ENCODE peak calls at places on chromosomes 5 and 9, in four cellular contexts. One of them, this sample, is unnamed.

GRCh38 chr5:93407470-93407869 is 173.5 kb downstream of the NR2F1-AS1 start:
- DNase-seq in Caco-2: no peak
- DNase-seq in cardiac fibroblast: no peak
- DNase-seq in heart left ventricle: no peak
- DNase-seq in this sample: no peak

GRCh38 chr5:111512026-111512405 is 319 bp downstream of the STARD4 start:
- DNase-seq in Caco-2: no peak
- DNase-seq in cardiac fibroblast: peak; percentile 47
- DNase-seq in heart left ventricle: no peak
- DNase-seq in this sample: no peak

GRCh38 chr5:65811895-65812294 is 89.9 kb downstream of the NLN start:
- DNase-seq in Caco-2: no peak
- DNase-seq in cardiac fibroblast: no peak
- DNase-seq in heart left ventricle: no peak
- DNase-seq in this sample: no peak

GRCh38 chr9:33106827-33107621 is 30.6 kb upstream of the SMU1 start:
- DNase-seq in Caco-2: no peak
- DNase-seq in cardiac fibroblast: peak; percentile 72
- DNase-seq in heart left ventricle: peak; percentile 77
- DNase-seq in this sample: no peak

GRCh38 chr9:132857601-132858342 is 20.3 kb downstream of the AK8 start:
- DNase-seq in Caco-2: no peak
- DNase-seq in cardiac fibroblast: peak; percentile 23
- DNase-seq in heart left ventricle: peak; percentile 43
- DNase-seq in this sample: no peak

GRCh38 chr9:4272141-4272540 is 27.7 kb downstream of the GLIS3 start:
- DNase-seq in Caco-2: no peak
- DNase-seq in cardiac fibroblast: no peak
- DNase-seq in heart left ventricle: no peak
- DNase-seq in this sample: no peak

GRCh38 chr9:35559792-35560530 is 45.1 kb upstream of the TESK1 start:
- DNase-seq in Caco-2: no peak
- DNase-seq in cardiac fibroblast: no peak
- DNase-seq in heart left ventricle: no peak
- DNase-seq in this sample: no peak

GRCh38 chr5:37871023-37871815 is 31.4 kb upstream of the GDNF start:
- DNase-seq in Caco-2: no peak
- DNase-seq in cardiac fibroblast: peak; percentile 59
- DNase-seq in heart left ventricle: no peak
- DNase-seq in this sample: no peak

GRCh38 chr9:113399646-113400200 is 1.4 kb downstream of the ALAD start:
- DNase-seq in Caco-2: no peak
- DNase-seq in cardiac fibroblast: no peak
- DNase-seq in heart left ventricle: peak; percentile 43
- DNase-seq in this sample: no peak

GRCh38 chr9:105257767-105258166 is 13.3 kb downstream of the SLC44A1 start:
- DNase-seq in Caco-2: no peak
- DNase-seq in cardiac fibroblast: no peak
- DNase-seq in heart left ventricle: no peak
- DNase-seq in this sample: no peak

GRCh38 chr5:154708845-154709244 is 46.3 kb upstream of the LARP1 start:
- DNase-seq in Caco-2: no peak
- DNase-seq in cardiac fibroblast: peak; percentile 28
- DNase-seq in heart left ventricle: no peak
- DNase-seq in this sample: no peak

GRCh38 chr9:136700959-136701664 is 11.3 kb upstream of the DIPK1B start:
- DNase-seq in Caco-2: no peak
- DNase-seq in cardiac fibroblast: no peak
- DNase-seq in heart left ventricle: no peak
- DNase-seq in this sample: no peak

GRCh38 chr9:136667217-136667939 is 4.7 kb downstream of the EGFL7 start:
- DNase-seq in Caco-2: no peak
- DNase-seq in cardiac fibroblast: no peak
- DNase-seq in heart left ventricle: no peak
- DNase-seq in this sample: no peak

DNA sequence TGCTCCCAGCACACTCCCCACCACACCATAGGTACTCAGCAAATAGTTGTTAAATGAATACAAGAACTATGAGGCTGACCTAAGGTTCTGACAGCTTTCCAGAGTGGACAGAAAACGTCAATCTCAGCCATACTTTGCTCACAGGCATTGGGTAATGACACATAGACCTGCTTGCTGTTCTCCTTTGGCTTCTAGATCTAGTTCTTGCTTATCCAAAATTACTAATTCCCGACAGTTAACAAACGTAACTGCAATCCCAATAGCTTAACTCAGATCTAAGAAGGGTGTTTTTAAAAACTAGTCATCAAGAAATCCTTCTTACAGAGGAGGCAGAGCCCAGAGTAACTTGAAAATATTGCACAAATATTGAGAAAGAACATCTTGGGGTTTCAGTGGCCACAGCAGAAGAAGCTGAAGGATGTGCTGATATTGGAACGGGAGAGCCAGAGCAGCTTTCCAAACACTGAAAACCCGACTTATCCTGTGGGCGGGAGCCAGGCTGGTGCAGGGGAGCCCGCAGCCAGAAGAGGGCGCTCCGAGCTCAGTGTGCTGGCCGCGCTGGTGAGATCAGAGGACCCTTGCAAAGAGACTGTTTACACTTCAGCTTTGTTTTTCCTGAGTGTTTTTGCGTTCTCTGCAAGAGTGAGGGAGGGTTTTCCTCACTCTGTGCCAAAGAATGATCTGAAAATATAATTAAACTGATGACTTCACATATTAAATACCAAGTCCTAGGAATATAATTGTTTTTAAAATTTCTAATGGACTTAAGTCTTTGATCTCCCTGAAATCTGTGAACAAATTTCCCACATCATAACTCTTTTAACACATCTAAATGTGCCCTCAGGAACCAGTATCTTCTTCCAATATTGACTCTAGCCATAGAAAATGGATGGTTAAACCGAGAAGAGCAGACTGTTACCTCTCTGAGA is 30.3 kb downstream of the FGF1 start:
- DNase-seq in Caco-2: peak; percentile 73
- DNase-seq in cardiac fibroblast: peak; percentile 87
- DNase-seq in heart left ventricle: peak; percentile 88
- DNase-seq in this sample: peak; percentile 11
- TF ChIP-seq CTCF in Caco-2: peak; percentile 99
- TF ChIP-seq CTCF in cardiac fibroblast: peak; percentile 100
- TF ChIP-seq CTCF in heart left ventricle: peak; percentile 99
- TF ChIP-seq CTCF in this sample: peak; percentile 96

DNA sequence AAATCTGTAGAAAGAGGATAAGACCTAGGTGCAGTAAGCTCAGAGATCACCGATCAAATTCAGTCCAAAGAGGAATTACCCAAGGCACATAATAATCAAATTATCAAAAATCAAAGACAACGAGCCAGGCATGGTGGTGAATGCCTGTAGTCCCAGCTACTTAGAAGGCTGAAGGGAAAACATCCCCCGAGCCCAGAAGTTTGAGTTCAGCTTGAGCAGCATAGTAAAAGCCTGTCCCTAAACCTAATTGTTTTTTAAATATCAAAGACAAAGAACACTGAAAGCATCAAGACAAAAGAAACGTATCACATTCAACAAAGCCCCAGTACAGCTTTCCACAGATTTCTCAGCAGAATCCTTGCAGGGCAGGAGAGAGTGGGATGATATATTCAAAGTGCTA is 122.9 kb downstream of the CEP120 start:
- DNase-seq in Caco-2: no peak
- DNase-seq in cardiac fibroblast: no peak
- DNase-seq in heart left ventricle: no peak
- DNase-seq in this sample: no peak
- H3K4me3 ChIP-seq in Caco-2: no peak overlapping the region
- H3K4me3 ChIP-seq in cardiac fibroblast: no peak overlapping the region
- H3K4me3 ChIP-seq in heart left ventricle: no peak overlapping the region
- H3K4me3 ChIP-seq in this sample: no peak overlapping the region

GRCh38 chr9:128845186-128845931 is 15.8 kb upstream of the SPOUT1 start:
- DNase-seq in Caco-2: peak; percentile 82
- DNase-seq in cardiac fibroblast: no peak
- DNase-seq in heart left ventricle: no peak
- DNase-seq in this sample: no peak
- TF ChIP-seq CTCF in Caco-2: no peak
- TF ChIP-seq CTCF in cardiac fibroblast: no peak
- TF ChIP-seq CTCF in heart left ventricle: no peak
- TF ChIP-seq CTCF in this sample: no peak

DNA sequence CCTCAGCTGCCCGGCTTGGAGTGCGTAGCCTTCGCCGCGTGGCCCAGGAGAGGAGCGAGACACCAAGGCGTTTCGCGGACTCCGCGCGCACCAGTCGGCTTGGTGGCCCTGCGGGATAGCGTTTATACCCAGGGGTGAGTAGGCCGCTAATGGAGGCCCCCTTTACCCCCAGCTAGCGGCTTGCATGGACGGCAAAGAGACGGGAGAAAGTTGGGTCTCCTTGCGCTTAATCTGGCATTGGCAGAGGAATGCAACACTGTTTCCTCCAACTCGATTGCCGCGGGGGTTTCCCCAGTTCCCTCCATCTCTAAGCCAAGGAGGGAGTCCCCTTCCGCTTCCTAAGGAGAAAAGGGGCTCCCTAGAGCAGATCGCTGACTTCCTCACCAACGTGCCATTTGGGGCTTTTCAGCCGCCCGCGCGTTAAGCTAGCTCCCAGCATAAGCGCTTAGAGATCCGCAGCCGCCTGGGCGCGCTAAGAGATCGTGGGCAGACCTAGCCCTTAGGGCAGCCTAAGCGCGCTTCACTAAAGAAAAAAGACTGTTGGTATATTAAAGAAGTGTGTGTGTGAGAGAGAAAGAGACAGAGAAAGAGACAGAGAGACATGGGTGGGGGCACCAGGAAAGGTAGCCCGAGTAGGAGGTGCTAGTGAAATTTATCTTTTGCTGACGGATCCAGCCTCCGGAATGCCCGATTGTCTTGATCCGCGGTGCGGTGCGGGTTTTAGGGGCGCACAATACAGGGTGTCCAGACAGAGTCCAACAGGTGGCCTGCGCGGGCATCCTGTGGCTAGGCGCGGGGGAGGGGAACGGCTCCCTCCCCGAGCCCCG is 597.9 kb upstream of the SGCD start:
- DNase-seq in Caco-2: no peak
- DNase-seq in cardiac fibroblast: peak; percentile 3
- DNase-seq in heart left ventricle: peak; percentile 71
- DNase-seq in this sample: no peak
- H3K4me3 ChIP-seq in Caco-2: no peak overlapping the region
- H3K4me3 ChIP-seq in cardiac fibroblast: no peak overlapping the region
- H3K4me3 ChIP-seq in heart left ventricle: peak overlapping the region; percentile 61
- H3K4me3 ChIP-seq in this sample: no peak overlapping the region

DNA sequence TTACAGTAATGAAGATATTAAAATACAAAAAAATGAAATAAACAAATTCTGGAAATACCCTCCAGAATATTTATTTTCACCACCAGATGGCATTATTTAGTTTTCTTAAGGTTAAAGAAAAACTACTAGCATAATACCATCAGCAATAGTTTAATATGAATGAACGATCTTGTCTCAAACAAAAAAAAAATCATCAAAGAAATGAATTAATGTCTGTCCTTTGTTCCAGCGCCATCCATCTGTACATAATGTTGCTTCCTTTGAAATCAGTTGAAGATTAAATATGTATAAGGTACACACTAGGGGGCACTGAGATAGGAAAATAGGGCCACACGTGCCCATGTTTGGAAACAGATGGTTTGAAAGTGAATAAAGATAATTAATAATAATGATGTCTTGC is 84.9 kb upstream of the SLCO6A1 start:
- DNase-seq in Caco-2: no peak
- DNase-seq in cardiac fibroblast: peak; percentile 50
- DNase-seq in heart left ventricle: no peak
- DNase-seq in this sample: no peak
- TF ChIP-seq CTCF in Caco-2: no peak
- TF ChIP-seq CTCF in cardiac fibroblast: peak; percentile 11
- TF ChIP-seq CTCF in heart left ventricle: peak; percentile 48
- TF ChIP-seq CTCF in this sample: peak; percentile 10

GRCh38 chr5:117088176-117088575 is 513.6 kb upstream of the SEMA6A start:
- DNase-seq in Caco-2: no peak
- DNase-seq in cardiac fibroblast: no peak
- DNase-seq in heart left ventricle: no peak
- DNase-seq in this sample: no peak
- H3K4me3 ChIP-seq in Caco-2: no peak overlapping the region
- H3K4me3 ChIP-seq in cardiac fibroblast: no peak overlapping the region
- H3K4me3 ChIP-seq in heart left ventricle: no peak overlapping the region
- H3K4me3 ChIP-seq in this sample: no peak overlapping the region

GRCh38 chr9:20782289-20782688 is 98.2 kb downstream of the FOCAD start:
- DNase-seq in Caco-2: no peak
- DNase-seq in cardiac fibroblast: no peak
- DNase-seq in heart left ventricle: no peak
- DNase-seq in this sample: no peak
- TF ChIP-seq CTCF in Caco-2: no peak
- TF ChIP-seq CTCF in cardiac fibroblast: no peak
- TF ChIP-seq CTCF in heart left ventricle: no peak
- TF ChIP-seq CTCF in this sample: no peak

DNA sequence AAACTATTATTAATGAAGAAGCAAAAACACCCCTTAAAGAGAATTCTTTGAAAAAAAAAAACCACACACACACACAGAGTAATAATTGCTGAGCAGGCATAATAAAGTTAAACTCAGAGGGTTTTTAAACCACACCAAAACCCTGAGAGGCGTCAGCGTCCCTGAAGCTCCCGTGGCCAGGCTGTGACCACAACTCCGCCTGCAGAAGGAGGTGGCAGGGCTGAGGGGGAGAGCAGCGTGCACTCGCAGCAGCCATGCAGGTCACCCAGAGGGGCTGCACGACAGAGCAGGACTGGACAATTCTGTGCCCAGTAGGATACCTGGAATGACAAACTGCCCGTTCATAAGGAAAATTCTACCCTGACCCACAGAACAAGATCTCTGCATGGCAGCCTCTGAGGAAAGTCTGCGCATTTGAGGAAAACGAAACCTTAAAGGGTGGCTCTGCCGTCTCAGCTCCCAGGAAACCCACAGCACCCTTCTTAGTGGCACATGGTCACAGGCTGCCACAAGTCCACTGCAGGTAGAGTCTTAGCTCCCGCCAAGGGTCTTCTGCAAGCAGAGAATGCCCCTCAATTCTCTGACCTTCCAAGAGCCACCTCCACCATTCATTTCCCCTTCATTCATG is 44.0 kb downstream of the ROR2 start:
- DNase-seq in Caco-2: no peak
- DNase-seq in cardiac fibroblast: no peak
- DNase-seq in heart left ventricle: peak; percentile 52
- DNase-seq in this sample: no peak
- H3K4me3 ChIP-seq in Caco-2: no peak overlapping the region
- H3K4me3 ChIP-seq in cardiac fibroblast: peak overlapping the region; percentile 1
- H3K4me3 ChIP-seq in heart left ventricle: peak overlapping the region; percentile 47
- H3K4me3 ChIP-seq in this sample: no peak overlapping the region

DNA sequence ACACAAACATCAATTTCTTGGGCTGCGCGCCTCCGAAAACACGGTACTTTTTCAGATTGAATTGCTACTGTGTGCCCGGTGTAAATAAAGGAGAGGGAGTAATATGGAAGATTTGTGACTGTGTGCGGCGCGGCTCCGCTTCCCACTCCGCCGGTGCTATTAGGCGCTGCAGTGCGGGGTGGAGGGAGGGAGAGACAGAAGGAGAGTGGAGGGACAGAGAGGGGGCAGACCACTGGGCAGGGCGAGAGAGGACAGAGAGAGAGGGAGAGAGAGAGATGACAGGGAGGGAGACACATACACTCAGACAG is 24.8 kb upstream of the RNU6ATAC start:
- DNase-seq in Caco-2: peak; percentile 17
- DNase-seq in cardiac fibroblast: no peak
- DNase-seq in heart left ventricle: peak; percentile 13
- DNase-seq in this sample: no peak
- TF ChIP-seq CTCF in Caco-2: no peak
- TF ChIP-seq CTCF in cardiac fibroblast: no peak
- TF ChIP-seq CTCF in heart left ventricle: no peak
- TF ChIP-seq CTCF in this sample: no peak

This sample was measured in LNCaP clone FGC.